ENCODE peak calls at places on chromosomes 6 and 20, in five cellular contexts. One of them, this sample, is unnamed. For H3K4me1, the result is how much of the 10 kb centered on the place peaks cover.

GRCh38 chr6:71486466-71486865 is 197.9 kb downstream of the OGFRL1 start:
- DNase-seq in SJSA1: peak
- DNase-seq in mucosa of descending colon: no peak
- DNase-seq in psoas muscle: no peak
- DNase-seq in ovary: no peak
- DNase-seq in this sample: no peak

GRCh38 chr20:48706710-48707339 is 121.0 kb downstream of the PREX1 start:
- DNase-seq in SJSA1: no peak
- DNase-seq in mucosa of descending colon: no peak
- DNase-seq in psoas muscle: peak
- DNase-seq in ovary: no peak
- DNase-seq in this sample: peak

GRCh38 chr6:166494101-166494441 is 92.4 kb downstream of the RAMACL start:
- DNase-seq in SJSA1: no peak
- DNase-seq in mucosa of descending colon: no peak
- DNase-seq in psoas muscle: no peak
- DNase-seq in ovary: no peak
- DNase-seq in this sample: no peak

GRCh38 chr20:61701802-61702201 is 363.9 kb downstream of the TAF4 start:
- DNase-seq in SJSA1: no peak
- DNase-seq in mucosa of descending colon: no peak
- DNase-seq in psoas muscle: no peak
- DNase-seq in ovary: no peak
- DNase-seq in this sample: no peak

GRCh38 chr6:53917464-53917842 is 122.6 kb downstream of the LRRC1 start:
- DNase-seq in SJSA1: no peak
- DNase-seq in mucosa of descending colon: no peak
- DNase-seq in psoas muscle: no peak
- DNase-seq in ovary: no peak
- DNase-seq in this sample: no peak

GRCh38 chr6:42394151-42394550 is 57.6 kb downstream of the TRERF1 start:
- DNase-seq in SJSA1: no peak
- DNase-seq in mucosa of descending colon: no peak
- DNase-seq in psoas muscle: no peak
- DNase-seq in ovary: no peak
- DNase-seq in this sample: no peak

GRCh38 chr20:60074276-60074675 is 116.1 kb downstream of the CDH26 start:
- DNase-seq in SJSA1: no peak
- DNase-seq in mucosa of descending colon: no peak
- DNase-seq in psoas muscle: no peak
- DNase-seq in ovary: no peak
- DNase-seq in this sample: no peak

GRCh38 chr6:112956696-112957525 is 609.8 kb downstream of the RFPL4B start:
- DNase-seq in SJSA1: peak
- DNase-seq in mucosa of descending colon: no peak
- DNase-seq in psoas muscle: no peak
- DNase-seq in ovary: peak
- DNase-seq in this sample: no peak

GRCh38 chr6:119137194-119138072 is 59.0 kb upstream of the FAM184A start:
- DNase-seq in SJSA1: no peak
- DNase-seq in mucosa of descending colon: no peak
- DNase-seq in psoas muscle: no peak
- DNase-seq in ovary: no peak
- DNase-seq in this sample: no peak

GRCh38 chr6:33118525-33119123 is 42.8 kb downstream of the HLA-DPB1 start:
- DNase-seq in SJSA1: peak
- DNase-seq in mucosa of descending colon: no peak
- DNase-seq in psoas muscle: no peak
- DNase-seq in ovary: no peak
- DNase-seq in this sample: no peak

GRCh38 chr20:22597303-22597702 is 12.9 kb upstream of the FOXA2 start:
- DNase-seq in SJSA1: no peak
- DNase-seq in mucosa of descending colon: no peak
- DNase-seq in psoas muscle: no peak
- DNase-seq in ovary: no peak
- DNase-seq in this sample: no peak

GRCh38 chr20:12911372-12911771 is 97.4 kb upstream of the SPTLC3 start:
- DNase-seq in SJSA1: no peak
- DNase-seq in mucosa of descending colon: no peak
- DNase-seq in psoas muscle: no peak
- DNase-seq in ovary: no peak
- DNase-seq in this sample: no peak

GRCh38 chr6:341914-342831 is 49.4 kb upstream of the IRF4 start:
- DNase-seq in SJSA1: peak
- DNase-seq in mucosa of descending colon: no peak
- DNase-seq in psoas muscle: no peak
- DNase-seq in ovary: no peak
- DNase-seq in this sample: peak
- H3K4me1 ChIP-seq in SJSA1: under half
- H3K4me1 ChIP-seq in mucosa of descending colon: under half
- H3K4me1 ChIP-seq in psoas muscle: under half
- H3K4me1 ChIP-seq in ovary: under half
- H3K4me1 ChIP-seq in this sample: half or more

GRCh38 chr6:134531611-134532010 is 213.7 kb upstream of the SGK1 start:
- DNase-seq in SJSA1: no peak
- DNase-seq in mucosa of descending colon: no peak
- DNase-seq in psoas muscle: no peak
- DNase-seq in ovary: no peak
- DNase-seq in this sample: no peak
- H3K4me1 ChIP-seq in SJSA1: under half
- H3K4me1 ChIP-seq in mucosa of descending colon: under half
- H3K4me1 ChIP-seq in psoas muscle: under half
- H3K4me1 ChIP-seq in ovary: under half
- H3K4me1 ChIP-seq in this sample: under half

GRCh38 chr20:44548171-44548678 is 26.4 kb upstream of the SERINC3 start:
- DNase-seq in SJSA1: peak
- DNase-seq in mucosa of descending colon: no peak
- DNase-seq in psoas muscle: no peak
- DNase-seq in ovary: no peak
- DNase-seq in this sample: no peak

GRCh38 chr20:44552950-44553908 is 29.1 kb upstream of the PKIG start:
- DNase-seq in SJSA1: peak
- DNase-seq in mucosa of descending colon: no peak
- DNase-seq in psoas muscle: no peak
- DNase-seq in ovary: no peak
- DNase-seq in this sample: no peak

GRCh38 chr20:44549123-44549522 is 27.3 kb upstream of the SERINC3 start:
- DNase-seq in SJSA1: no peak
- DNase-seq in mucosa of descending colon: no peak
- DNase-seq in psoas muscle: no peak
- DNase-seq in ovary: no peak
- DNase-seq in this sample: no peak

GRCh38 chr20:44552568-44552949 is 29.8 kb upstream of the PKIG start:
- DNase-seq in SJSA1: no peak
- DNase-seq in mucosa of descending colon: no peak
- DNase-seq in psoas muscle: no peak
- DNase-seq in ovary: no peak
- DNase-seq in this sample: no peak

DNA sequence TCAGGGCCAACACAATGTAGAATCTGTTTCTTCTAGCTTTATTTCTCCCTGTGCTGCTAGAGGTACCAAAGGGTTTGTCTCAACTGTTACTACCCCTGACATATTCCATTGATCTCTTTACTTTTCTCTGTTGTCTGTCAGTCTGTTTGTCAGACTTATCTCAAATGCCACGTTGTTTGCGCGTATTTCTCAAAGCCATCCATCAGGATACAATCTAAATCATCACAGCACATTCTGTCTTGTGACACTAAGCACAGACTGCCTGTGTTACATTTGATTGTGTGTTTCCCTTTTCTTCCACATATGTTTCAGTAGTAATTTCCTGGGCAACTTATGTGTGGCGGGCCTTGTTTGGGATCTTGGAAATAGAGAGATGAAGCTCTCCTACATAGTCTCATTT is 30.2 kb upstream of the SERINC3 start:
- DNase-seq in SJSA1: no peak
- DNase-seq in mucosa of descending colon: no peak
- DNase-seq in psoas muscle: no peak
- DNase-seq in ovary: no peak
- DNase-seq in this sample: no peak
- H3K4me1 ChIP-seq in SJSA1: half or more
- H3K4me1 ChIP-seq in mucosa of descending colon: under half
- H3K4me1 ChIP-seq in psoas muscle: under half
- H3K4me1 ChIP-seq in ovary: under half
- H3K4me1 ChIP-seq in this sample: under half

GRCh38 chr20:10467985-10468845 is 33.1 kb downstream of the SLX4IP start:
- DNase-seq in SJSA1: no peak
- DNase-seq in mucosa of descending colon: no peak
- DNase-seq in psoas muscle: no peak
- DNase-seq in ovary: no peak
- DNase-seq in this sample: no peak
- H3K4me1 ChIP-seq in SJSA1: under half
- H3K4me1 ChIP-seq in mucosa of descending colon: under half
- H3K4me1 ChIP-seq in psoas muscle: under half
- H3K4me1 ChIP-seq in ovary: under half
- H3K4me1 ChIP-seq in this sample: under half

GRCh38 chr6:11217360-11218076 is 14.9 kb downstream of the NEDD9 start:
- DNase-seq in SJSA1: no peak
- DNase-seq in mucosa of descending colon: no peak
- DNase-seq in psoas muscle: no peak
- DNase-seq in ovary: no peak
- DNase-seq in this sample: no peak
- H3K4me1 ChIP-seq in SJSA1: under half
- H3K4me1 ChIP-seq in mucosa of descending colon: half or more
- H3K4me1 ChIP-seq in psoas muscle: under half
- H3K4me1 ChIP-seq in ovary: under half
- H3K4me1 ChIP-seq in this sample: under half

GRCh38 chr20:58875541-58876134 is 23.1 kb downstream of the GNAS start:
- DNase-seq in SJSA1: peak
- DNase-seq in mucosa of descending colon: no peak
- DNase-seq in psoas muscle: no peak
- DNase-seq in ovary: no peak
- DNase-seq in this sample: no peak

GRCh38 chr20:58877374-58878360 is 25.2 kb downstream of the GNAS start:
- DNase-seq in SJSA1: no peak
- DNase-seq in mucosa of descending colon: no peak
- DNase-seq in psoas muscle: no peak
- DNase-seq in ovary: no peak
- DNase-seq in this sample: no peak

GRCh38 chr20:58875111-58875510 is 22.6 kb downstream of the GNAS start:
- DNase-seq in SJSA1: no peak
- DNase-seq in mucosa of descending colon: no peak
- DNase-seq in psoas muscle: no peak
- DNase-seq in ovary: no peak
- DNase-seq in this sample: no peak

GRCh38 chr20:58878399-58878798 is 25.9 kb downstream of the GNAS start:
- DNase-seq in SJSA1: no peak
- DNase-seq in mucosa of descending colon: no peak
- DNase-seq in psoas muscle: no peak
- DNase-seq in ovary: no peak
- DNase-seq in this sample: no peak

GRCh38 chr20:58876437-58876836 is 23.9 kb downstream of the GNAS start:
- DNase-seq in SJSA1: no peak
- DNase-seq in mucosa of descending colon: no peak
- DNase-seq in psoas muscle: no peak
- DNase-seq in ovary: no peak
- DNase-seq in this sample: no peak
- H3K4me1 ChIP-seq in SJSA1: under half
- H3K4me1 ChIP-seq in mucosa of descending colon: under half
- H3K4me1 ChIP-seq in psoas muscle: under half
- H3K4me1 ChIP-seq in ovary: under half
- H3K4me1 ChIP-seq in this sample: under half

DNA sequence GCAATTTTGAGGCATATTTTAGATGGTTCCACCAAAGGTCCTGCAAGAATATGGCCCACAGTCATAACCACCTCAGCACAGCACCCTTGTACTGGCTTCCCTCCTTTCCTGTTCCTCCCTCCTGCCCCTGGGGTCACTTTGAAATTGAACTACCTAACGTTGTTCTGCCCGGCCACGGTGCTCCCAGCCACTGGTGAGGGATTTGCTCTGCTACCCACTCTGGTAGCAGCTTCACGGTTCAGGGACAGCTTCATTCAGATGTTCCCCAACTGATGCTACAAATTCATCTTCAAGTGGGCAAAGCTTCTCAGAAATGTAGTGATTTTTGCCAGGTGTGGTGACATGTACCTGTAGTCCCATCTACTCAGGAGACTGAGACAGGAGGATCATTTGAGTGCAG is 7.9 kb upstream of the NELFCD start:
- DNase-seq in SJSA1: no peak
- DNase-seq in mucosa of descending colon: no peak
- DNase-seq in psoas muscle: no peak
- DNase-seq in ovary: no peak
- DNase-seq in this sample: no peak
- H3K4me1 ChIP-seq in SJSA1: under half
- H3K4me1 ChIP-seq in mucosa of descending colon: under half
- H3K4me1 ChIP-seq in psoas muscle: under half
- H3K4me1 ChIP-seq in ovary: under half
- H3K4me1 ChIP-seq in this sample: under half

GRCh38 chr6:136766274-136766673 is 26.0 kb downstream of the MAP3K5 start:
- DNase-seq in SJSA1: no peak
- DNase-seq in mucosa of descending colon: no peak
- DNase-seq in psoas muscle: no peak
- DNase-seq in ovary: no peak
- DNase-seq in this sample: no peak
- H3K4me1 ChIP-seq in SJSA1: under half
- H3K4me1 ChIP-seq in mucosa of descending colon: under half
- H3K4me1 ChIP-seq in psoas muscle: under half
- H3K4me1 ChIP-seq in ovary: under half
- H3K4me1 ChIP-seq in this sample: half or more

GRCh38 chr6:18329781-18330180 is 57.4 kb upstream of the RNF144B start:
- DNase-seq in SJSA1: no peak
- DNase-seq in mucosa of descending colon: no peak
- DNase-seq in psoas muscle: no peak
- DNase-seq in ovary: no peak
- DNase-seq in this sample: no peak
- H3K4me1 ChIP-seq in SJSA1: under half
- H3K4me1 ChIP-seq in mucosa of descending colon: under half
- H3K4me1 ChIP-seq in psoas muscle: under half
- H3K4me1 ChIP-seq in ovary: under half
- H3K4me1 ChIP-seq in this sample: under half